ENCODE peak calls at places on chromosomes 6 and 20, in nine cellular contexts. One of them, this sample, is unnamed.

GRCh38 chr20:52191132-52191435 is 495 bp downstream of the ZFP64 start:
- DNase-seq in pons: peak
- DNase-seq in HCEC 1CT: peak
- DNase-seq in cardiac septum: no peak
- DNase-seq in stimulated activated CD4-positive, alpha-beta T cell treated with anti-CD3 and anti-CD28 coated beads, Interleukin-2, amount 100 ng/mL, for 48 hours: no peak
- DNase-seq in nucleus accumbens: no peak
- DNase-seq in type B pancreatic cell: no peak
- DNase-seq in smooth muscle cell of the brain vasculature: no peak
- DNase-seq in NCI-H748 treated with DMSO at 0.1 percent for 48 hours: no peak
- DNase-seq in this sample: peak

GRCh38 chr6:18115356-18115755 is 7.1 kb downstream of the NHLRC1 start:
- DNase-seq in stimulated activated CD4-positive, alpha-beta T cell treated with anti-CD3 and anti-CD28 coated beads, Interleukin-2, amount 100 ng/mL, for 48 hours: peak
- DNase-seq in cardiac septum: no peak
- DNase-seq in HCEC 1CT: no peak
- DNase-seq in pons: no peak
- DNase-seq in smooth muscle cell of the brain vasculature: no peak
- DNase-seq in NCI-H748 treated with DMSO at 0.1 percent for 48 hours: no peak
- DNase-seq in type B pancreatic cell: no peak
- DNase-seq in nucleus accumbens: no peak
- DNase-seq in this sample: no peak

GRCh38 chr6:143940011-143940597 is 68.0 kb downstream of the PLAGL1 start:
- DNase-seq in cardiac septum: no peak
- DNase-seq in HCEC 1CT: peak
- DNase-seq in pons: no peak
- DNase-seq in type B pancreatic cell: no peak
- DNase-seq in stimulated activated CD4-positive, alpha-beta T cell treated with anti-CD3 and anti-CD28 coated beads, Interleukin-2, amount 100 ng/mL, for 48 hours: peak
- DNase-seq in NCI-H748 treated with DMSO at 0.1 percent for 48 hours: peak
- DNase-seq in nucleus accumbens: no peak
- DNase-seq in smooth muscle cell of the brain vasculature: no peak
- DNase-seq in this sample: peak

GRCh38 chr6:149852180-149852579 is 12.0 kb downstream of the LRP11 start:
- DNase-seq in pons: no peak
- DNase-seq in cardiac septum: no peak
- DNase-seq in NCI-H748 treated with DMSO at 0.1 percent for 48 hours: no peak
- DNase-seq in type B pancreatic cell: no peak
- DNase-seq in nucleus accumbens: no peak
- DNase-seq in HCEC 1CT: peak
- DNase-seq in smooth muscle cell of the brain vasculature: no peak
- DNase-seq in stimulated activated CD4-positive, alpha-beta T cell treated with anti-CD3 and anti-CD28 coated beads, Interleukin-2, amount 100 ng/mL, for 48 hours: no peak
- DNase-seq in this sample: no peak

GRCh38 chr6:3136361-3136760 is 17.9 kb downstream of the BPHL start:
- DNase-seq in stimulated activated CD4-positive, alpha-beta T cell treated with anti-CD3 and anti-CD28 coated beads, Interleukin-2, amount 100 ng/mL, for 48 hours: no peak
- DNase-seq in smooth muscle cell of the brain vasculature: no peak
- DNase-seq in pons: no peak
- DNase-seq in HCEC 1CT: no peak
- DNase-seq in type B pancreatic cell: no peak
- DNase-seq in cardiac septum: no peak
- DNase-seq in NCI-H748 treated with DMSO at 0.1 percent for 48 hours: no peak
- DNase-seq in nucleus accumbens: no peak
- DNase-seq in this sample: no peak

GRCh38 chr20:3679749-3680700 is 1.8 kb downstream of the ADAM33 start:
- DNase-seq in HCEC 1CT: peak
- DNase-seq in pons: no peak
- DNase-seq in stimulated activated CD4-positive, alpha-beta T cell treated with anti-CD3 and anti-CD28 coated beads, Interleukin-2, amount 100 ng/mL, for 48 hours: no peak
- DNase-seq in type B pancreatic cell: no peak
- DNase-seq in nucleus accumbens: no peak
- DNase-seq in NCI-H748 treated with DMSO at 0.1 percent for 48 hours: no peak
- DNase-seq in cardiac septum: no peak
- DNase-seq in smooth muscle cell of the brain vasculature: no peak
- DNase-seq in this sample: no peak

GRCh38 chr6:143241110-143241509 is 180.4 kb downstream of the AIG1 start:
- DNase-seq in cardiac septum: no peak
- DNase-seq in stimulated activated CD4-positive, alpha-beta T cell treated with anti-CD3 and anti-CD28 coated beads, Interleukin-2, amount 100 ng/mL, for 48 hours: no peak
- DNase-seq in NCI-H748 treated with DMSO at 0.1 percent for 48 hours: no peak
- DNase-seq in HCEC 1CT: no peak
- DNase-seq in type B pancreatic cell: no peak
- DNase-seq in smooth muscle cell of the brain vasculature: no peak
- DNase-seq in pons: no peak
- DNase-seq in nucleus accumbens: no peak
- DNase-seq in this sample: no peak

GRCh38 chr6:143607959-143608358 is 69.8 kb upstream of the PHACTR2 start:
- DNase-seq in NCI-H748 treated with DMSO at 0.1 percent for 48 hours: no peak
- DNase-seq in type B pancreatic cell: no peak
- DNase-seq in smooth muscle cell of the brain vasculature: no peak
- DNase-seq in stimulated activated CD4-positive, alpha-beta T cell treated with anti-CD3 and anti-CD28 coated beads, Interleukin-2, amount 100 ng/mL, for 48 hours: no peak
- DNase-seq in HCEC 1CT: no peak
- DNase-seq in cardiac septum: no peak
- DNase-seq in pons: no peak
- DNase-seq in nucleus accumbens: no peak
- DNase-seq in this sample: no peak

GRCh38 chr6:113172531-113172966 is 684.6 kb upstream of the MARCKS start:
- DNase-seq in smooth muscle cell of the brain vasculature: no peak
- DNase-seq in type B pancreatic cell: no peak
- DNase-seq in cardiac septum: no peak
- DNase-seq in stimulated activated CD4-positive, alpha-beta T cell treated with anti-CD3 and anti-CD28 coated beads, Interleukin-2, amount 100 ng/mL, for 48 hours: no peak
- DNase-seq in nucleus accumbens: peak
- DNase-seq in HCEC 1CT: no peak
- DNase-seq in pons: peak
- DNase-seq in NCI-H748 treated with DMSO at 0.1 percent for 48 hours: peak
- DNase-seq in this sample: peak

GRCh38 chr6:125268765-125269164 is 33.0 kb downstream of the HDDC2 start:
- DNase-seq in smooth muscle cell of the brain vasculature: no peak
- DNase-seq in cardiac septum: no peak
- DNase-seq in pons: no peak
- DNase-seq in nucleus accumbens: no peak
- DNase-seq in stimulated activated CD4-positive, alpha-beta T cell treated with anti-CD3 and anti-CD28 coated beads, Interleukin-2, amount 100 ng/mL, for 48 hours: no peak
- DNase-seq in HCEC 1CT: no peak
- DNase-seq in type B pancreatic cell: no peak
- DNase-seq in NCI-H748 treated with DMSO at 0.1 percent for 48 hours: no peak
- DNase-seq in this sample: no peak

GRCh38 chr6:17705428-17705777 is 1.3 kb downstream of the NUP153 start:
- DNase-seq in cardiac septum: no peak
- DNase-seq in type B pancreatic cell: no peak
- DNase-seq in smooth muscle cell of the brain vasculature: no peak
- DNase-seq in pons: no peak
- DNase-seq in HCEC 1CT: peak
- DNase-seq in nucleus accumbens: no peak
- DNase-seq in NCI-H748 treated with DMSO at 0.1 percent for 48 hours: no peak
- DNase-seq in stimulated activated CD4-positive, alpha-beta T cell treated with anti-CD3 and anti-CD28 coated beads, Interleukin-2, amount 100 ng/mL, for 48 hours: no peak
- DNase-seq in this sample: no peak

GRCh38 chr6:158536084-158536890 is 23.6 kb upstream of the TMEM181 start:
- DNase-seq in nucleus accumbens: no peak
- DNase-seq in HCEC 1CT: peak
- DNase-seq in smooth muscle cell of the brain vasculature: peak
- DNase-seq in NCI-H748 treated with DMSO at 0.1 percent for 48 hours: peak
- DNase-seq in pons: no peak
- DNase-seq in type B pancreatic cell: peak
- DNase-seq in stimulated activated CD4-positive, alpha-beta T cell treated with anti-CD3 and anti-CD28 coated beads, Interleukin-2, amount 100 ng/mL, for 48 hours: peak
- DNase-seq in cardiac septum: no peak
- DNase-seq in this sample: peak

GRCh38 chr20:62754122-62754990 is 41.9 kb upstream of the MRGBP start:
- DNase-seq in HCEC 1CT: no peak
- DNase-seq in pons: no peak
- DNase-seq in smooth muscle cell of the brain vasculature: no peak
- DNase-seq in stimulated activated CD4-positive, alpha-beta T cell treated with anti-CD3 and anti-CD28 coated beads, Interleukin-2, amount 100 ng/mL, for 48 hours: no peak
- DNase-seq in NCI-H748 treated with DMSO at 0.1 percent for 48 hours: no peak
- DNase-seq in nucleus accumbens: no peak
- DNase-seq in type B pancreatic cell: no peak
- DNase-seq in cardiac septum: no peak
- DNase-seq in this sample: no peak

GRCh38 chr6:170031096-170031471 is 259.8 kb downstream of the DLL1 start:
- DNase-seq in NCI-H748 treated with DMSO at 0.1 percent for 48 hours: peak
- DNase-seq in smooth muscle cell of the brain vasculature: no peak
- DNase-seq in stimulated activated CD4-positive, alpha-beta T cell treated with anti-CD3 and anti-CD28 coated beads, Interleukin-2, amount 100 ng/mL, for 48 hours: no peak
- DNase-seq in type B pancreatic cell: peak
- DNase-seq in cardiac septum: peak
- DNase-seq in pons: no peak
- DNase-seq in nucleus accumbens: no peak
- DNase-seq in HCEC 1CT: no peak
- DNase-seq in this sample: peak

This sample was measured in NCI-H1436.